ENCODE peak calls at places on chromosome 21, in six cellular contexts. U is H1, N is GM12878, I is K562, X is GM12892, Q is HepG2. B is an unnamed sample.
A peak's percentile ranks its signal among the peaks of the same experiment; 100 is the strongest.

GRCh38 chr21:42189860-42190491 is 29.0 kb upstream of the ABCG1 start:
- DNase-seq in U (no peak), N (no peak), I (no peak), Q (no peak), X (no peak), B (no peak)

GRCh38 chr21:42878678-42878992 is 704 bp downstream of the WDR4 start:
- DNase-seq in X (no peak), U (no peak), N (no peak), I (no peak), Q (no peak), B (no peak)

GRCh38 chr21:43268086-43268803 is 99.4 kb downstream of the CRYAA start:
- DNase-seq in X (no peak), U (no peak), N (no peak), Q (peak; percentile 39), I (no peak), B (no peak)

GRCh38 chr21:43345746-43346409 is 81.1 kb downstream of the SIK1 start:
- DNase-seq in X (no peak), Q (peak; percentile 66), U (no peak), I (peak; percentile 57), N (no peak), B (no peak)

GRCh38 chr21:28587748-28588147 is 404.9 kb downstream of the LTN1 start:
- DNase-seq in X (no peak), U (no peak), N (no peak), Q (no peak), I (no peak), B (no peak)

GRCh38 chr21:41771625-41771945 is 4.7 kb upstream of the RIPK4 start:
- DNase-seq in I (no peak), U (no peak), N (no peak), X (no peak), Q (no peak), B (no peak)

GRCh38 chr21:46454142-46454541 is 4.5 kb upstream of the DIP2A start:
- DNase-seq in I (no peak), X (no peak), N (no peak), Q (no peak), U (no peak), B (no peak)

GRCh38 chr21:31254131-31254530 is 89.9 kb downstream of the TIAM1 start:
- DNase-seq in X (no peak), I (no peak), N (no peak), U (no peak), Q (no peak), B (no peak)

GRCh38 chr21:42250422-42251403 is 31.8 kb downstream of the ABCG1 start:
- DNase-seq in Q (no peak), I (no peak), X (no peak), N (no peak), U (no peak), B (no peak)

GRCh38 chr21:17388226-17388625 is 124.6 kb upstream of the CXADR start:
- DNase-seq in I (no peak), X (no peak), Q (no peak), U (no peak), N (no peak), B (no peak)

GRCh38 chr21:46187814-46188213 is 3.6 kb upstream of the SPATC1L start:
- DNase-seq in U (no peak), X (no peak), Q (no peak), I (no peak), N (no peak), B (no peak)

GRCh38 chr21:42747267-42747701 is 93.9 kb downstream of the PDE9A start:
- DNase-seq in I (no peak), Q (no peak), N (no peak), U (no peak), X (no peak), B (no peak)

GRCh38 chr21:42613756-42614155 is 39.7 kb upstream of the PDE9A start:
- DNase-seq in N (no peak), Q (no peak), I (no peak), X (no peak), U (no peak), B (no peak)

GRCh38 chr21:43331962-43332458 is 94.9 kb downstream of the SIK1 start:
- DNase-seq in Q (no peak), N (no peak), U (no peak), I (no peak), X (no peak), B (no peak)

GRCh38 chr21:38165466-38166213 is 91.2 kb upstream of the KCNJ15 start:
- DNase-seq in U (no peak), X (no peak), Q (no peak), N (no peak), I (no peak), B (no peak)

GRCh38 chr21:20999567-21000169 is 1.5 kb downstream of the NCAM2 start:
- DNase-seq in Q (peak; percentile 9), X (no peak), I (peak; percentile 47), U (peak; percentile 70), N (no peak), B (peak; percentile 27)

GRCh38 chr21:45531393-45532215 is 10.6 kb downstream of the SLC19A1 start:
- DNase-seq in N (no peak), U (peak; percentile 45), I (no peak), X (no peak), Q (no peak), B (no peak)

GRCh38 chr21:31351438-31351837 is 7.4 kb upstream of the TIAM1 start:
- DNase-seq in N (no peak), U (no peak), X (no peak), I (no peak), Q (no peak), B (no peak)

GRCh38 chr21:42426876-42427480 is 23.3 kb downstream of the UBASH3A start:
- DNase-seq in I (no peak), U (no peak), N (no peak), Q (no peak), X (no peak), B (no peak)

GRCh38 chr21:17554619-17555472 is 42.0 kb downstream of the CXADR start:
- DNase-seq in I (no peak), Q (peak; percentile 32), X (no peak), N (no peak), U (no peak), B (no peak)

GRCh38 chr21:18782721-18783120 is 379.1 kb upstream of the TMPRSS15 start:
- DNase-seq in X (no peak), U (no peak), Q (no peak), N (no peak), I (no peak), B (no peak)

GRCh38 chr21:40618216-40618615 is 228.7 kb downstream of the DSCAM start:
- DNase-seq in U (no peak), N (no peak), X (no peak), I (no peak), Q (no peak), B (no peak)

GRCh38 chr21:33403786-33404571 is 766 bp downstream of the IFNGR2 start:
- DNase-seq in Q (peak; percentile 26), N (no peak), U (peak; percentile 77), X (peak; percentile 38), I (peak; percentile 71), B (peak; percentile 28)

GRCh38 chr21:41817228-41817627 is 50.4 kb upstream of the RIPK4 start:
- DNase-seq in I (peak; percentile 79), X (peak; percentile 65), Q (peak; percentile 44), N (no peak), U (peak; percentile 61), B (peak; percentile 73)

GRCh38 chr21:21262048-21262447 is 263.8 kb downstream of the NCAM2 start:
- DNase-seq in Q (no peak), U (no peak), X (no peak), N (no peak), I (no peak), B (no peak)

DNA sequence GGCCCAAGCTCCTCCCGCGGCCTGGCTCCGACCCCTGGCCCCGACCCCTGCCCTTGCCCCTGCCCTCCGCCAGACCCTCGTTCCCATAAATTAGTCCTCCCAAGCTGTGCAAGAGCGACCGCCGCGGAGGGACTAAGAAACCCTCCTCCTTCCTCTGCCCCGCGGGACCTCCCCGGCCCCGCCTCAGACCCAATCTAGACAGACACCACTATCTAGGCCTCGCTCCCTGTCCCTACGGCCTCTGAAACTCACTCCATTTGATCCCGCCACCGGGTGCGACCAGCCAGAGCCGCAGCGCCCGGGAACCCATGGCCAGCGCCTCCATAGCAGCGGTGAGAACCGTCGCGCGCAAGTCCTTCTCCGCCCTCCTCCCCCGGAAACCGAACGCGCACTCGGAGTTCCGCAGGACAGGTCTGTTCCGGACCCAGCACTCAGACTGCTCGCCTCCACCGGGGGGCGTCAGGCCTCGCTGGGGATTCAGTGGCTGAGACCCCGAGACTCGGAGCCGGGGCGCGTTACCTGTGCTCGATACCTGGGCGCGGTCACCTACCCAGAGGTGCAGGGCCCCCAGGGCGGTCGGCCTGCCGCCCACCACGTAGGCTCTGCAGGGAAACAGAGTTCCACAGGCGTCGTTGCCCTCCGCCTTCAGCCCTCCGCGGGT is at the start of gene MRPL39:
- DNase-seq in Q (peak; percentile 81), N (peak; percentile 62), U (peak; percentile 94), I (peak; percentile 89), X (peak; percentile 86), B (peak; percentile 83)
- TF ChIP-seq POLR2A in Q (peak; percentile 95), N (peak; percentile 97), U (peak; percentile 96), I (peak; percentile 97), X (peak; percentile 91), B (peak; percentile 88)

DNA sequence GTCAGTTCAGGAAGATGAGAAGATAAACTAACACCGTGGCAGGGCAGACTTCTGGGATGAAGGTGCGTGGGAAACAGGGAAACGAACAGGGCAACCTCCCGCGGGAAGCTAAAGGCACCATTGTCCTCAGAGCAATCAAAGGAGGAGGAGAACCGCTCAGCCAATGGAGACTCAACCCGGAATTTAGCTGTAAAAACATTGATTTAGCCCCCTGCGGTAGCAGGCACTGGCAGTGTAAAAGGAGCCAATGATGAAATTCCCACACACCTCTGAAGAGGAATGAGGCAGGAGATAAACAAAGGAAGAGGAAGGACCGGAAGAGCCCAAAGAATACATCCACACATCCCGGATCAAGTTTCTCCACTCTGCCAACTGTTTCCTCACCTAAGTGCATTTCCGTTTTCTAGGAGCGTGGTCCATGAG is 19.5 kb downstream of the HLCS start:
- DNase-seq in X (no peak), I (no peak), Q (no peak), N (no peak), U (no peak), B (no peak)
- TF ChIP-seq TAF1 in X (no peak), I (no peak), Q (no peak), N (no peak), U (no peak), B (no peak)

GRCh38 chr21:26835027-26835713 is 10.0 kb downstream of the ADAMTS1 start:
- DNase-seq in I (no peak), X (no peak), Q (no peak), U (no peak), N (no peak), B (no peak)
- TF ChIP-seq POLR2A in I (no peak), X (no peak), Q (no peak), U (peak; percentile 35), N (no peak), B (no peak)

GRCh38 chr21:44523567-44524181 is 16.3 kb downstream of the KRTAP10-1 start:
- DNase-seq in U (no peak), X (no peak), N (no peak), I (no peak), Q (no peak), B (no peak)

GRCh38 chr21:44521301-44521927 is 18.6 kb downstream of the KRTAP10-1 start:
- DNase-seq in N (no peak), I (no peak), U (no peak), Q (no peak), X (no peak), B (no peak)

GRCh38 chr21:44524412-44525371 is 15.3 kb downstream of the KRTAP10-1 start:
- DNase-seq in N (no peak), I (no peak), U (no peak), Q (no peak), X (no peak), B (no peak)

GRCh38 chr21:44521928-44522752 is 17.9 kb downstream of the KRTAP10-1 start:
- DNase-seq in U (no peak), Q (no peak), X (no peak), I (no peak), N (no peak), B (no peak)

GRCh38 chr21:44522753-44523204 is 17.2 kb downstream of the KRTAP10-1 start:
- DNase-seq in U (no peak), I (no peak), N (no peak), X (no peak), Q (no peak), B (no peak)
- TF ChIP-seq TAF1 in U (no peak), I (no peak), N (no peak), X (no peak), Q (no peak), B (no peak)

B was measured in GM12891.